ENCODE peak calls at places on chromosomes 13 and 19, in nine cellular contexts. One of them, this sample, is unnamed.

GRCh38 chr13:51523082-51523518 is 61.2 kb upstream of the WDFY2 start:
- DNase-seq in AG09309: no peak
- DNase-seq in activated CD4-positive, CD25-positive, alpha-beta regulatory T cell treated with anti-CD3 and anti-CD28 coated beads, Interleukin-2, amount 50 U/mL, for 16 hours: no peak
- DNase-seq in activated CD8-positive, alpha-beta memory T cell treated with anti-CD3 and anti-CD28 coated beads for 1 hour: peak; percentile 2
- DNase-seq in T-helper 2 cell: peak; percentile 58
- DNase-seq in EH: peak; percentile 81
- DNase-seq in fibroblast of the aortic adventitia: peak; percentile 60
- DNase-seq in left ventricle myocardium inferior: no peak
- DNase-seq in stimulated activated naive CD4-positive, alpha-beta T cell: no peak
- DNase-seq in this sample: no peak

GRCh38 chr13:60662595-60662994 is 265.6 kb downstream of the TDRD3 start:
- DNase-seq in EH: no peak
- DNase-seq in fibroblast of the aortic adventitia: no peak
- DNase-seq in activated CD8-positive, alpha-beta memory T cell treated with anti-CD3 and anti-CD28 coated beads for 1 hour: no peak
- DNase-seq in stimulated activated naive CD4-positive, alpha-beta T cell: no peak
- DNase-seq in left ventricle myocardium inferior: no peak
- DNase-seq in AG09309: no peak
- DNase-seq in activated CD4-positive, CD25-positive, alpha-beta regulatory T cell treated with anti-CD3 and anti-CD28 coated beads, Interleukin-2, amount 50 U/mL, for 16 hours: no peak
- DNase-seq in T-helper 2 cell: no peak
- DNase-seq in this sample: no peak

GRCh38 chr13:30107536-30108136 is 199.7 kb downstream of the KATNAL1 start:
- DNase-seq in activated CD8-positive, alpha-beta memory T cell treated with anti-CD3 and anti-CD28 coated beads for 1 hour: no peak
- DNase-seq in left ventricle myocardium inferior: no peak
- DNase-seq in EH: peak; percentile 81
- DNase-seq in fibroblast of the aortic adventitia: peak; percentile 47
- DNase-seq in stimulated activated naive CD4-positive, alpha-beta T cell: no peak
- DNase-seq in activated CD4-positive, CD25-positive, alpha-beta regulatory T cell treated with anti-CD3 and anti-CD28 coated beads, Interleukin-2, amount 50 U/mL, for 16 hours: no peak
- DNase-seq in AG09309: no peak
- DNase-seq in T-helper 2 cell: no peak
- DNase-seq in this sample: no peak

GRCh38 chr19:901216-902092 is 8.2 kb downstream of the RNU6-9 start:
- DNase-seq in AG09309: no peak
- DNase-seq in fibroblast of the aortic adventitia: no peak
- DNase-seq in activated CD8-positive, alpha-beta memory T cell treated with anti-CD3 and anti-CD28 coated beads for 1 hour: no peak
- DNase-seq in activated CD4-positive, CD25-positive, alpha-beta regulatory T cell treated with anti-CD3 and anti-CD28 coated beads, Interleukin-2, amount 50 U/mL, for 16 hours: no peak
- DNase-seq in left ventricle myocardium inferior: no peak
- DNase-seq in stimulated activated naive CD4-positive, alpha-beta T cell: no peak
- DNase-seq in EH: no peak
- DNase-seq in T-helper 2 cell: no peak
- DNase-seq in this sample: no peak

GRCh38 chr13:32745509-32745908 is 159.3 kb downstream of the PDS5B start:
- DNase-seq in stimulated activated naive CD4-positive, alpha-beta T cell: no peak
- DNase-seq in fibroblast of the aortic adventitia: no peak
- DNase-seq in T-helper 2 cell: no peak
- DNase-seq in AG09309: no peak
- DNase-seq in left ventricle myocardium inferior: no peak
- DNase-seq in activated CD8-positive, alpha-beta memory T cell treated with anti-CD3 and anti-CD28 coated beads for 1 hour: no peak
- DNase-seq in activated CD4-positive, CD25-positive, alpha-beta regulatory T cell treated with anti-CD3 and anti-CD28 coated beads, Interleukin-2, amount 50 U/mL, for 16 hours: no peak
- DNase-seq in EH: no peak
- DNase-seq in this sample: no peak

GRCh38 chr19:35291916-35292315 is at the start of gene MAG:
- DNase-seq in AG09309: no peak
- DNase-seq in activated CD8-positive, alpha-beta memory T cell treated with anti-CD3 and anti-CD28 coated beads for 1 hour: no peak
- DNase-seq in EH: no peak
- DNase-seq in T-helper 2 cell: no peak
- DNase-seq in activated CD4-positive, CD25-positive, alpha-beta regulatory T cell treated with anti-CD3 and anti-CD28 coated beads, Interleukin-2, amount 50 U/mL, for 16 hours: no peak
- DNase-seq in fibroblast of the aortic adventitia: no peak
- DNase-seq in left ventricle myocardium inferior: no peak
- DNase-seq in stimulated activated naive CD4-positive, alpha-beta T cell: no peak
- DNase-seq in this sample: no peak

GRCh38 chr19:18659281-18660050 is 22.6 kb downstream of the KLHL26 start:
- DNase-seq in activated CD4-positive, CD25-positive, alpha-beta regulatory T cell treated with anti-CD3 and anti-CD28 coated beads, Interleukin-2, amount 50 U/mL, for 16 hours: no peak
- DNase-seq in activated CD8-positive, alpha-beta memory T cell treated with anti-CD3 and anti-CD28 coated beads for 1 hour: no peak
- DNase-seq in EH: peak; percentile 51
- DNase-seq in left ventricle myocardium inferior: peak; percentile 61
- DNase-seq in T-helper 2 cell: no peak
- DNase-seq in AG09309: no peak
- DNase-seq in stimulated activated naive CD4-positive, alpha-beta T cell: no peak
- DNase-seq in fibroblast of the aortic adventitia: peak; percentile 58
- DNase-seq in this sample: no peak

GRCh38 chr19:43789029-43789428 is 8.3 kb upstream of the KCNN4 start:
- DNase-seq in EH: peak; percentile 59
- DNase-seq in stimulated activated naive CD4-positive, alpha-beta T cell: no peak
- DNase-seq in activated CD8-positive, alpha-beta memory T cell treated with anti-CD3 and anti-CD28 coated beads for 1 hour: no peak
- DNase-seq in T-helper 2 cell: no peak
- DNase-seq in left ventricle myocardium inferior: no peak
- DNase-seq in AG09309: no peak
- DNase-seq in activated CD4-positive, CD25-positive, alpha-beta regulatory T cell treated with anti-CD3 and anti-CD28 coated beads, Interleukin-2, amount 50 U/mL, for 16 hours: no peak
- DNase-seq in fibroblast of the aortic adventitia: peak; percentile 68
- DNase-seq in this sample: no peak

GRCh38 chr19:29485293-29485692 is 40.5 kb upstream of the VSTM2B start:
- DNase-seq in stimulated activated naive CD4-positive, alpha-beta T cell: no peak
- DNase-seq in EH: no peak
- DNase-seq in fibroblast of the aortic adventitia: no peak
- DNase-seq in T-helper 2 cell: no peak
- DNase-seq in activated CD8-positive, alpha-beta memory T cell treated with anti-CD3 and anti-CD28 coated beads for 1 hour: no peak
- DNase-seq in AG09309: no peak
- DNase-seq in activated CD4-positive, CD25-positive, alpha-beta regulatory T cell treated with anti-CD3 and anti-CD28 coated beads, Interleukin-2, amount 50 U/mL, for 16 hours: no peak
- DNase-seq in left ventricle myocardium inferior: no peak
- DNase-seq in this sample: no peak

GRCh38 chr13:48446454-48446853 is 33.5 kb upstream of the LPAR6 start:
- DNase-seq in stimulated activated naive CD4-positive, alpha-beta T cell: no peak
- DNase-seq in left ventricle myocardium inferior: no peak
- DNase-seq in T-helper 2 cell: no peak
- DNase-seq in fibroblast of the aortic adventitia: peak; percentile 78
- DNase-seq in EH: peak; percentile 84
- DNase-seq in activated CD8-positive, alpha-beta memory T cell treated with anti-CD3 and anti-CD28 coated beads for 1 hour: no peak
- DNase-seq in AG09309: no peak
- DNase-seq in activated CD4-positive, CD25-positive, alpha-beta regulatory T cell treated with anti-CD3 and anti-CD28 coated beads, Interleukin-2, amount 50 U/mL, for 16 hours: no peak
- DNase-seq in this sample: no peak

GRCh38 chr13:112893570-112894422 is 75.2 kb upstream of the MCF2L start:
- DNase-seq in activated CD8-positive, alpha-beta memory T cell treated with anti-CD3 and anti-CD28 coated beads for 1 hour: no peak
- DNase-seq in AG09309: no peak
- DNase-seq in EH: peak; percentile 17
- DNase-seq in stimulated activated naive CD4-positive, alpha-beta T cell: peak; percentile 22
- DNase-seq in left ventricle myocardium inferior: no peak
- DNase-seq in fibroblast of the aortic adventitia: peak; percentile 6
- DNase-seq in activated CD4-positive, CD25-positive, alpha-beta regulatory T cell treated with anti-CD3 and anti-CD28 coated beads, Interleukin-2, amount 50 U/mL, for 16 hours: no peak
- DNase-seq in T-helper 2 cell: no peak
- DNase-seq in this sample: peak; percentile 34

GRCh38 chr19:56111601-56112312 is 9.3 kb downstream of the ZNF787 start:
- DNase-seq in AG09309: no peak
- DNase-seq in left ventricle myocardium inferior: peak; percentile 53
- DNase-seq in activated CD4-positive, CD25-positive, alpha-beta regulatory T cell treated with anti-CD3 and anti-CD28 coated beads, Interleukin-2, amount 50 U/mL, for 16 hours: no peak
- DNase-seq in T-helper 2 cell: peak; percentile 30
- DNase-seq in fibroblast of the aortic adventitia: no peak
- DNase-seq in EH: no peak
- DNase-seq in activated CD8-positive, alpha-beta memory T cell treated with anti-CD3 and anti-CD28 coated beads for 1 hour: no peak
- DNase-seq in stimulated activated naive CD4-positive, alpha-beta T cell: no peak
- DNase-seq in this sample: no peak

GRCh38 chr13:103607995-103608394 is 541.8 kb upstream of the SLC10A2 start:
- DNase-seq in T-helper 2 cell: no peak
- DNase-seq in left ventricle myocardium inferior: no peak
- DNase-seq in AG09309: no peak
- DNase-seq in stimulated activated naive CD4-positive, alpha-beta T cell: no peak
- DNase-seq in activated CD4-positive, CD25-positive, alpha-beta regulatory T cell treated with anti-CD3 and anti-CD28 coated beads, Interleukin-2, amount 50 U/mL, for 16 hours: no peak
- DNase-seq in activated CD8-positive, alpha-beta memory T cell treated with anti-CD3 and anti-CD28 coated beads for 1 hour: no peak
- DNase-seq in EH: no peak
- DNase-seq in fibroblast of the aortic adventitia: no peak
- DNase-seq in this sample: no peak

GRCh38 chr13:84847107-84847506 is 952.1 kb downstream of the SLITRK6 start:
- DNase-seq in left ventricle myocardium inferior: no peak
- DNase-seq in EH: no peak
- DNase-seq in stimulated activated naive CD4-positive, alpha-beta T cell: no peak
- DNase-seq in fibroblast of the aortic adventitia: no peak
- DNase-seq in T-helper 2 cell: no peak
- DNase-seq in activated CD8-positive, alpha-beta memory T cell treated with anti-CD3 and anti-CD28 coated beads for 1 hour: no peak
- DNase-seq in AG09309: no peak
- DNase-seq in activated CD4-positive, CD25-positive, alpha-beta regulatory T cell treated with anti-CD3 and anti-CD28 coated beads, Interleukin-2, amount 50 U/mL, for 16 hours: no peak
- DNase-seq in this sample: no peak

GRCh38 chr19:47541507-47541906 is 26.6 kb upstream of the NAPA start:
- DNase-seq in T-helper 2 cell: peak; percentile 83
- DNase-seq in AG09309: no peak
- DNase-seq in fibroblast of the aortic adventitia: no peak
- DNase-seq in activated CD8-positive, alpha-beta memory T cell treated with anti-CD3 and anti-CD28 coated beads for 1 hour: no peak
- DNase-seq in activated CD4-positive, CD25-positive, alpha-beta regulatory T cell treated with anti-CD3 and anti-CD28 coated beads, Interleukin-2, amount 50 U/mL, for 16 hours: no peak
- DNase-seq in stimulated activated naive CD4-positive, alpha-beta T cell: peak; percentile 3
- DNase-seq in left ventricle myocardium inferior: no peak
- DNase-seq in EH: no peak
- DNase-seq in this sample: no peak

GRCh38 chr19:4391701-4392543 is 8.4 kb downstream of the SH3GL1 start:
- DNase-seq in EH: peak; percentile 94
- DNase-seq in fibroblast of the aortic adventitia: peak; percentile 69
- DNase-seq in AG09309: no peak
- DNase-seq in left ventricle myocardium inferior: peak; percentile 53
- DNase-seq in activated CD8-positive, alpha-beta memory T cell treated with anti-CD3 and anti-CD28 coated beads for 1 hour: no peak
- DNase-seq in T-helper 2 cell: no peak
- DNase-seq in stimulated activated naive CD4-positive, alpha-beta T cell: no peak
- DNase-seq in activated CD4-positive, CD25-positive, alpha-beta regulatory T cell treated with anti-CD3 and anti-CD28 coated beads, Interleukin-2, amount 50 U/mL, for 16 hours: no peak
- DNase-seq in this sample: no peak

GRCh38 chr19:15318241-15318691 is 14.1 kb downstream of the BRD4 start:
- DNase-seq in activated CD4-positive, CD25-positive, alpha-beta regulatory T cell treated with anti-CD3 and anti-CD28 coated beads, Interleukin-2, amount 50 U/mL, for 16 hours: no peak
- DNase-seq in fibroblast of the aortic adventitia: no peak
- DNase-seq in activated CD8-positive, alpha-beta memory T cell treated with anti-CD3 and anti-CD28 coated beads for 1 hour: no peak
- DNase-seq in AG09309: no peak
- DNase-seq in left ventricle myocardium inferior: no peak
- DNase-seq in T-helper 2 cell: no peak
- DNase-seq in EH: peak; percentile 57
- DNase-seq in stimulated activated naive CD4-positive, alpha-beta T cell: no peak
- DNase-seq in this sample: no peak

GRCh38 chr13:46490129-46490528 is 62.8 kb upstream of the LRCH1 start:
- DNase-seq in stimulated activated naive CD4-positive, alpha-beta T cell: no peak
- DNase-seq in activated CD4-positive, CD25-positive, alpha-beta regulatory T cell treated with anti-CD3 and anti-CD28 coated beads, Interleukin-2, amount 50 U/mL, for 16 hours: no peak
- DNase-seq in fibroblast of the aortic adventitia: no peak
- DNase-seq in activated CD8-positive, alpha-beta memory T cell treated with anti-CD3 and anti-CD28 coated beads for 1 hour: no peak
- DNase-seq in AG09309: no peak
- DNase-seq in left ventricle myocardium inferior: no peak
- DNase-seq in T-helper 2 cell: no peak
- DNase-seq in EH: no peak
- DNase-seq in this sample: no peak

GRCh38 chr19:48997972-48998371 is 4.3 kb downstream of the RUVBL2 start:
- DNase-seq in fibroblast of the aortic adventitia: peak; percentile 46
- DNase-seq in activated CD4-positive, CD25-positive, alpha-beta regulatory T cell treated with anti-CD3 and anti-CD28 coated beads, Interleukin-2, amount 50 U/mL, for 16 hours: no peak
- DNase-seq in stimulated activated naive CD4-positive, alpha-beta T cell: no peak
- DNase-seq in left ventricle myocardium inferior: no peak
- DNase-seq in T-helper 2 cell: no peak
- DNase-seq in activated CD8-positive, alpha-beta memory T cell treated with anti-CD3 and anti-CD28 coated beads for 1 hour: no peak
- DNase-seq in EH: peak; percentile 61
- DNase-seq in AG09309: no peak
- DNase-seq in this sample: peak; percentile 74

GRCh38 chr19:12703056-12703455 is 6.6 kb upstream of the FBXW9 start:
- DNase-seq in fibroblast of the aortic adventitia: peak; percentile 46
- DNase-seq in EH: peak; percentile 52
- DNase-seq in T-helper 2 cell: no peak
- DNase-seq in left ventricle myocardium inferior: no peak
- DNase-seq in AG09309: no peak
- DNase-seq in activated CD8-positive, alpha-beta memory T cell treated with anti-CD3 and anti-CD28 coated beads for 1 hour: no peak
- DNase-seq in activated CD4-positive, CD25-positive, alpha-beta regulatory T cell treated with anti-CD3 and anti-CD28 coated beads, Interleukin-2, amount 50 U/mL, for 16 hours: no peak
- DNase-seq in stimulated activated naive CD4-positive, alpha-beta T cell: no peak
- DNase-seq in this sample: peak; percentile 50

GRCh38 chr13:111397202-111397880 is 76.9 kb downstream of the TEX29 start:
- DNase-seq in stimulated activated naive CD4-positive, alpha-beta T cell: no peak
- DNase-seq in activated CD8-positive, alpha-beta memory T cell treated with anti-CD3 and anti-CD28 coated beads for 1 hour: no peak
- DNase-seq in fibroblast of the aortic adventitia: no peak
- DNase-seq in AG09309: no peak
- DNase-seq in T-helper 2 cell: no peak
- DNase-seq in EH: no peak
- DNase-seq in activated CD4-positive, CD25-positive, alpha-beta regulatory T cell treated with anti-CD3 and anti-CD28 coated beads, Interleukin-2, amount 50 U/mL, for 16 hours: no peak
- DNase-seq in left ventricle myocardium inferior: no peak
- DNase-seq in this sample: no peak

GRCh38 chr13:48434203-48434602 is 21.3 kb upstream of the LPAR6 start:
- DNase-seq in activated CD4-positive, CD25-positive, alpha-beta regulatory T cell treated with anti-CD3 and anti-CD28 coated beads, Interleukin-2, amount 50 U/mL, for 16 hours: no peak
- DNase-seq in AG09309: no peak
- DNase-seq in stimulated activated naive CD4-positive, alpha-beta T cell: no peak
- DNase-seq in fibroblast of the aortic adventitia: no peak
- DNase-seq in left ventricle myocardium inferior: no peak
- DNase-seq in activated CD8-positive, alpha-beta memory T cell treated with anti-CD3 and anti-CD28 coated beads for 1 hour: no peak
- DNase-seq in EH: no peak
- DNase-seq in T-helper 2 cell: no peak
- DNase-seq in this sample: no peak

This sample was measured in neural crest cell.